ENCODE peak calls at places on chromosomes 13 and 19, in seven cellular contexts. E, P, L, S, T, M and H are unnamed samples. For H3K4me1, the result is how much of the 10 kb centered on the place peaks cover.

GRCh38 chr19:38733493-38734175 is 10.6 kb downstream of the CAPN12 start:
- DNase-seq in E (peak), P (no peak), L (no peak), S (no peak), T (peak), M (no peak), H (peak)

GRCh38 chr19:43667524-43668405 is 2.2 kb downstream of the PLAUR start:
- DNase-seq in E (peak), P (no peak), L (peak), S (peak), T (no peak), M (no peak), H (peak)

GRCh38 chr13:80082396-80083096 is 258.4 kb downstream of the SPRY2 start:
- DNase-seq in E (no peak), P (peak), L (peak), S (peak), T (no peak), M (no peak), H (no peak)

GRCh38 chr13:71866173-71867091 is 572 bp downstream of the DACH1 start:
- DNase-seq in E (no peak), P (peak), L (peak), S (no peak), T (no peak), M (no peak), H (peak)

GRCh38 chr13:27304611-27305010 is 34.0 kb downstream of the RASL11A start:
- DNase-seq in E (no peak), P (no peak), L (no peak), S (no peak), T (no peak), M (no peak), H (no peak)

GRCh38 chr19:17826508-17827056 is 5.3 kb upstream of the INSL3 start:
- DNase-seq in E (no peak), P (no peak), L (no peak), S (no peak), T (no peak), M (no peak), H (no peak)

GRCh38 chr19:14561249-14561648 is 10.6 kb downstream of the NDUFB7 start:
- DNase-seq in E (no peak), P (no peak), L (no peak), S (no peak), T (no peak), M (no peak), H (no peak)

GRCh38 chr13:95536629-95537241 is 15.8 kb upstream of the CLDN10 start:
- DNase-seq in E (no peak), P (no peak), L (peak), S (peak), T (no peak), M (no peak), H (no peak)

GRCh38 chr19:51219307-51219706 is 5.6 kb upstream of the CD33 start:
- DNase-seq in E (no peak), P (no peak), L (no peak), S (no peak), T (no peak), M (no peak), H (no peak)

GRCh38 chr13:28349901-28350654 is 144.8 kb downstream of the FLT1 start:
- DNase-seq in E (no peak), P (no peak), L (no peak), S (no peak), T (no peak), M (no peak), H (no peak)

GRCh38 chr19:6678690-6679109 is 8.7 kb upstream of the TNFSF14 start:
- DNase-seq in E (no peak), P (peak), L (no peak), S (no peak), T (no peak), M (no peak), H (no peak)

GRCh38 chr19:8494158-8494557 is 8.3 kb downstream of the PRAM1 start:
- DNase-seq in E (no peak), P (no peak), L (peak), S (no peak), T (no peak), M (no peak), H (no peak)

GRCh38 chr19:42433503-42434260 is 6.5 kb upstream of the LIPE start:
- DNase-seq in E (peak), P (no peak), L (peak), S (peak), T (no peak), M (peak), H (peak)

GRCh38 chr19:35436477-35437141 is 11.4 kb upstream of the FFAR2 start:
- DNase-seq in E (peak), P (peak), L (peak), S (no peak), T (no peak), M (peak), H (no peak)

GRCh38 chr19:19820774-19821315 is 705 bp downstream of the ZNF506 start:
- DNase-seq in E (no peak), P (no peak), L (peak), S (no peak), T (no peak), M (no peak), H (no peak)

GRCh38 chr13:97873398-97873797 is 80.1 kb upstream of the IPO5 start:
- DNase-seq in E (no peak), P (no peak), L (no peak), S (no peak), T (no peak), M (no peak), H (no peak)

GRCh38 chr19:42512130-42512636 is 16.1 kb downstream of the CEACAM1 start:
- DNase-seq in E (no peak), P (no peak), L (no peak), S (no peak), T (no peak), M (no peak), H (no peak)

GRCh38 chr19:14449321-14449720 is 16.2 kb downstream of the PKN1 start:
- DNase-seq in E (no peak), P (no peak), L (no peak), S (no peak), T (no peak), M (no peak), H (no peak)

GRCh38 chr19:50514346-50515167 is 844 bp upstream of the ASPDH start:
- DNase-seq in E (peak), P (no peak), L (no peak), S (no peak), T (no peak), M (no peak), H (no peak)

GRCh38 chr19:4007836-4008539 is 452 bp downstream of the PIAS4 start:
- DNase-seq in E (no peak), P (no peak), L (peak), S (no peak), T (peak), M (peak), H (peak)

GRCh38 chr19:29810504-29810871 is 1.3 kb upstream of the CCNE1 start:
- DNase-seq in E (no peak), P (peak), L (no peak), S (peak), T (no peak), M (peak), H (no peak)

GRCh38 chr13:88000787-88001186 is 329.6 kb downstream of the SLITRK5 start:
- DNase-seq in E (no peak), P (no peak), L (no peak), S (no peak), T (no peak), M (no peak), H (no peak)

GRCh38 chr13:87426737-87427136 is 244.4 kb upstream of the SLITRK5 start:
- DNase-seq in E (no peak), P (no peak), L (no peak), S (no peak), T (no peak), M (no peak), H (no peak)

GRCh38 chr19:19410553-19411550 is 5.4 kb downstream of the GATAD2A start:
- DNase-seq in E (no peak), P (no peak), L (no peak), S (no peak), T (no peak), M (no peak), H (no peak)

GRCh38 chr13:90526711-90527110 is 820.8 kb upstream of the MIR17HG start:
- DNase-seq in E (no peak), P (no peak), L (no peak), S (no peak), T (no peak), M (no peak), H (no peak)

GRCh38 chr19:34519602-34520001 is 38.0 kb downstream of the WTIP start:
- DNase-seq in E (no peak), P (no peak), L (no peak), S (no peak), T (no peak), M (no peak), H (no peak)

GRCh38 chr19:45766919-45767346 is 2.1 kb downstream of the SIX5 start:
- DNase-seq in E (no peak), P (peak), L (no peak), S (peak), T (no peak), M (peak), H (no peak)
- H3K4me1 ChIP-seq in E (under half), P (under half), L (under half), S (under half), T (under half), M (under half), H (under half)

GRCh38 chr19:13063461-13064091 is 39.1 kb downstream of the LYL1 start:
- DNase-seq in E (no peak), P (no peak), L (no peak), S (no peak), T (no peak), M (no peak), H (no peak)
- H3K4me1 ChIP-seq in E (under half), P (under half), L (under half), S (under half), T (under half), M (half or more), H (half or more)

DNA sequence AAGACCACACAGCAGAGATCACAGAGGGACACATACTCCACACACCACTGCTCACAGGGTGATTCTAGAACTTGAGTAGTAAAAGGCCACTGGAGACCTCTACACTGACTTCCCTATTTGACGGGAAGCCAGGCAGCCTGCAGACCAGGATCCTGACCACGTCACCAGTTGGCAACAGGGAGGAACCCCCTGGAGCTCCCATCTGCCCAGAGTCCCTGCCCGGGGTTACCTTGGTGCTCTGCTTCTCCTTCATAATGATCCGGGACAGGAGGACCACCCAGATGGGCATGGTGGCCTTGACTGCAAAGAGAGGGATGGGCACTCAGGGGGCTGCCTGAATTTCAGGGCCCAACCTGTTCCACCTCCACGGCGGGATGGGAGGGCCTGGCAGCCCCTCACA is 932 bp downstream of the SLC35E1 start:
- DNase-seq in E (no peak), P (peak), L (peak), S (peak), T (no peak), M (no peak), H (no peak)
- H3K4me1 ChIP-seq in E (under half), P (under half), L (under half), S (under half), T (under half), M (under half), H (under half)

DNA sequence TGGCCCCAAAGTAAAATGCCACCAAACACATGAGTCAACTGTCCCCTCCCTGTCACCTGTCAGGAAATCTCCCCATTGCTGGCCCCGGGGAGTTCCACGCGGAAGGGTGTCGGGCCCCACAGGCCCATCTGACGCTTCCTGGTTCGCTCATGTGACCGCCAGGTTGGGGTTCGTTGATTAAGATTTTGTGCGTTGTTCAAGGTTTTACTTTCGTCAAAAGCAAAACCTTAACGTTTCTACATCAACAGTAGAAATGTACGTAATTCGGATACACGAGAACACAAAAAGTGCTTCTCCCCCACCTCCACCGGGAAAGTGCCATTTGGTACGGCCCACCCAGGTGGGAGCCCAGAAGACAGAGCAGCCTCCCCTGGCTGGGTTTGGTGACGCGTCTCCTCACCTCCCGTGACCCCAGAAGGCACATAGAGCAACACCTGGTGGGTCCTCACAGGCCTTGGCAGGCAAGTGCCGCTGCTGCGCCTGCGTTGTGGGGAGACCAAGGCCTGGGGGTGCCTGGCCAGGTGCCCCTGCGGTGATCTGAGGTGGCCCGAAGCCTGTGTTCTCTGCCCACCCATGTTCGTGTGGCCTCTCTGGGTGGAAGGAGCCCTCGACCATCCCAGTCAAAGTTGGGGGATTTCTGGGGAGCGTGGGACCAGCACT is 161.6 kb downstream of the KDM4B start:
- DNase-seq in E (no peak), P (no peak), L (no peak), S (no peak), T (no peak), M (no peak), H (no peak)
- H3K4me1 ChIP-seq in E (under half), P (under half), L (half or more), S (under half), T (under half), M (half or more), H (under half)

GRCh38 chr19:1249298-1249989 is 1.1 kb downstream of the MIDN start:
- DNase-seq in E (peak), P (peak), L (peak), S (peak), T (peak), M (peak), H (peak)
- H3K4me1 ChIP-seq in E (under half), P (under half), L (under half), S (under half), T (under half), M (half or more), H (under half)

DNA sequence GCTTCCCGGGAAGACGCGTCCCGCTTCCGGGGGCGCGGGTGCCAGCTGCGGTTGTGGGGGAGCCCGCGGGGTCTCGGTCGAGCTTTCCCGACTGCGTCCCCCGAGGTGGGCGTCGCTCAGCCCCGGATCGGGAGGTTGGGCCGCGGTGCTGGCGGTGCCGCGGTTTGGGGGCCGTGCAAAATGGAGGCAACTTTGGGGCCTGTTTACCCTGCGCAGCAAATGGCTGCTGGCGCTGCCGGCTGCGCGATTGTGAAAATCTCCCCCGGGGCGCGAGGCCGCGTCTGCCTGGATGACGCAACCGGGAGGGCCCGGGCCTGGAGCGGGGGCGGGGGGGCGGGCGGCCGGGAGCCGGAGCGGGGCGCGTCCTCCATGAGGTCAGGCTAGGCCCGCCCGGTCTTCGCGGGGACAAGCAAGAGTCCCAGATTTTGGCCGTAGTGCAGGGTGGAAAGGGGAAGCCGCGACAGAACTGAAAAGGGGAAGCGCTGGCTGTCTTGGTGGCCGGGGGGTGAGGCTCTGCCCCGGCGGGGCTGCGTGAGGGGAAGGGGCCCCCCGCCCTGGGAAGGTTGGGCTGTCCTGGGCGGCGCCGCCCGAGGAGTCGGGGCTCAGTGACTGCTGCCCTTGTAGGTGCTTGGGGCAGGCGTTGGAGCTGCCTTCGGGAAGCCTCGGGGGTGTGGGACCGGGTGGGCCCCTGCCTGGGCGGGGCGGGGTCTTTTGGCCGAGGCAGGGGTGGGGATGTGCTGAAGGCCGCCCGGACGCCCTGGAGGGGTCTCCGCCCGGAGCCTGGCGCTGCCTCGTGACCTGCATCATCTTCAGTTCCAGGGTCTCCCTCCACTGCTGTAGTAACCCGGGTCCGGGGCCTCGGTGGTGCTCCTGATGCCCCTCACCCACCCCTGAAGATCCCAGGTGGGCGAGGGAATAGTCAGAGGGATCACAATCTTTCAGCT is 11.1 kb downstream of the PEAK3 start:
- DNase-seq in E (peak), P (peak), L (peak), S (peak), T (peak), M (peak), H (peak)
- H3K4me1 ChIP-seq in E (under half), P (under half), L (under half), S (under half), T (under half), M (under half), H (half or more)

GRCh38 chr13:30848332-30849027 is 57.6 kb upstream of the MEDAG start:
- DNase-seq in E (no peak), P (no peak), L (no peak), S (no peak), T (no peak), M (no peak), H (no peak)
- H3K4me1 ChIP-seq in E (under half), P (under half), L (under half), S (under half), T (under half), M (under half), H (under half)

GRCh38 chr13:110305001-110305400 is 2.0 kb downstream of the COL4A1 start:
- DNase-seq in E (no peak), P (no peak), L (no peak), S (no peak), T (no peak), M (no peak), H (no peak)
- H3K4me1 ChIP-seq in E (under half), P (under half), L (under half), S (under half), T (under half), M (under half), H (under half)

DNA sequence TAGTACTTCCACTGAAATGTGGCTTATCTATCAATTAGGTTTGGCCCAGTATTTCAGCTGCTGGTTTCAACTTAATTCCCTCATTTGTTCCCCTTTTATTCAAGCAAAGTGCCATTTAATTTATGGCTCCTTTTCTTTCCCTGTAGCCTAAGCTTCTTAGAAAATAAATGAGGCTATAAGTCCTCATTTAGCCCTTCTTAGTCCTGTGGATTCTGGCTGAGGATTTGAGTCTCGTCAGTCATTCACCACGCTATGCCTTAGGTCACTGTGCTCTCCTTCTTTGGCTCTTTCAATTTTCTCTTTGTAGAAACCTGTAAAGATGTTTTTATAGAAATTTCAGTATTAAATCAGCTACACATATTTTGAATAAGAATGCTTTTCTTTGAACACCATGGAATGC is 579.1 kb downstream of the GPC6 start:
- DNase-seq in E (no peak), P (no peak), L (no peak), S (no peak), T (no peak), M (no peak), H (no peak)
- H3K4me1 ChIP-seq in E (under half), P (under half), L (under half), S (under half), T (under half), M (under half), H (under half)